ENCODE peak calls at places on chromosomes 1 and 21, in four cellular contexts. W is GM23248, P is SK-N-SH, R is Karpas-422. N is an unnamed sample. For H3K4me1, the result is how much of the 10 kb centered on the place peaks cover.

GRCh38 chr1:23417570-23417969 is 7.0 kb downstream of the TCEA3 start:
- DNase-seq in W (peak), P (peak), R (no peak), N (no peak)

GRCh38 chr1:55214214-55214902 is 806 bp downstream of the USP24 start:
- DNase-seq in W (peak), P (peak), R (peak), N (peak)

GRCh38 chr1:12158362-12159092 is 8.3 kb upstream of the TNFRSF1B start:
- DNase-seq in W (no peak), P (no peak), R (no peak), N (no peak)

GRCh38 chr1:182484531-182485257 is 34.7 kb downstream of the RGSL1 start:
- DNase-seq in W (no peak), P (peak), R (peak), N (peak)

GRCh38 chr1:201593200-201593828 is 54.4 kb downstream of the NAV1 start:
- DNase-seq in W (peak), P (peak), R (no peak), N (no peak)

GRCh38 chr1:53656062-53656915 is 82.7 kb downstream of the GLIS1 start:
- DNase-seq in W (peak), P (peak), R (no peak), N (no peak)

GRCh38 chr1:230901711-230902110 is 33.4 kb upstream of the C1orf198 start:
- DNase-seq in W (no peak), P (no peak), R (no peak), N (no peak)

GRCh38 chr1:61343623-61344257 is 261.4 kb downstream of the NFIA start:
- DNase-seq in W (no peak), P (no peak), R (no peak), N (no peak)

GRCh38 chr1:204169871-204170270 is 3.7 kb upstream of the REN start:
- DNase-seq in W (no peak), P (no peak), R (no peak), N (peak)

GRCh38 chr21:17451364-17451869 is 61.4 kb upstream of the CXADR start:
- DNase-seq in W (peak), P (no peak), R (no peak), N (no peak)

GRCh38 chr1:154418898-154419619 is 13.9 kb downstream of the IL6R start:
- DNase-seq in W (no peak), P (no peak), R (no peak), N (no peak)

GRCh38 chr1:53327183-53327941 is 508 bp downstream of the LRP8 start:
- DNase-seq in W (peak), P (peak), R (peak), N (peak)

GRCh38 chr21:31248598-31248997 is 95.5 kb downstream of the TIAM1 start:
- DNase-seq in W (peak), P (no peak), R (no peak), N (no peak)

GRCh38 chr1:67053535-67053784 is 488 bp downstream of the SLC35D1 start:
- DNase-seq in W (peak), P (peak), R (peak), N (no peak)

GRCh38 chr1:21234779-21235178 is 55.5 kb downstream of the ECE1 start:
- DNase-seq in W (peak), P (no peak), R (no peak), N (no peak)

GRCh38 chr1:234969011-234969441 is 159.6 kb downstream of the TOMM20 start:
- DNase-seq in W (no peak), P (no peak), R (no peak), N (no peak)

GRCh38 chr1:221698579-221699349 is 43.1 kb downstream of the DUSP10 start:
- DNase-seq in W (no peak), P (no peak), R (no peak), N (no peak)

GRCh38 chr1:23634840-23635642 is 56.6 kb upstream of the RPL11 start:
- DNase-seq in W (peak), P (peak), R (peak), N (peak)

GRCh38 chr1:21921100-21921875 is 15.8 kb downstream of the HSPG2 start:
- DNase-seq in W (no peak), P (no peak), R (no peak), N (no peak)

GRCh38 chr1:233730809-233731208 is 116.9 kb downstream of the KCNK1 start:
- DNase-seq in W (no peak), P (no peak), R (no peak), N (no peak)

GRCh38 chr1:56409112-56409691 is 170.2 kb downstream of the PLPP3 start:
- DNase-seq in W (no peak), P (no peak), R (peak), N (peak)

GRCh38 chr21:41664881-41665765 is 101.7 kb downstream of the RIPK4 start:
- DNase-seq in W (peak), P (no peak), R (no peak), N (no peak)

GRCh38 chr1:233393084-233393840 is 65.7 kb downstream of the MAP3K21 start:
- DNase-seq in W (no peak), P (no peak), R (no peak), N (no peak)

GRCh38 chr1:209389258-209389657 is 194.3 kb upstream of the CAMK1G start:
- DNase-seq in W (peak), P (no peak), R (no peak), N (no peak)

GRCh38 chr1:58627221-58627620 is 50.2 kb upstream of the TACSTD2 start:
- DNase-seq in W (peak), P (no peak), R (no peak), N (no peak)

GRCh38 chr1:181077576-181078242 is 10.8 kb upstream of the IER5 start:
- DNase-seq in W (no peak), P (no peak), R (peak), N (no peak)

GRCh38 chr1:212915245-212916091 is 34.9 kb upstream of the VASH2 start:
- DNase-seq in W (peak), P (peak), R (peak), N (peak)

GRCh38 chr1:209937996-209938959 is at the start of gene SYT14:
- DNase-seq in W (peak), P (peak), R (no peak), N (no peak)

GRCh38 chr1:40404670-40405462 is 31.3 kb downstream of the SMAP2 start:
- DNase-seq in W (peak), P (peak), R (peak), N (peak)

GRCh38 chr1:156310962-156311361 is 11.9 kb upstream of the VHLL start:
- DNase-seq in W (peak), P (no peak), R (no peak), N (no peak)

GRCh38 chr1:151371340-151371739 is 1.2 kb downstream of the SELENBP1 start:
- DNase-seq in W (peak), P (no peak), R (no peak), N (no peak)

GRCh38 chr1:208834346-208835081 is 590.3 kb upstream of the PLXNA2 start:
- DNase-seq in W (peak), P (no peak), R (no peak), N (no peak)

GRCh38 chr1:89260042-89260441 is 12.6 kb downstream of the GBP5 start:
- DNase-seq in W (no peak), P (no peak), R (no peak), N (no peak)

GRCh38 chr1:43143441-43143888 is 28.6 kb downstream of the EBNA1BP2 start:
- DNase-seq in W (peak), P (no peak), R (peak), N (peak)

DNA sequence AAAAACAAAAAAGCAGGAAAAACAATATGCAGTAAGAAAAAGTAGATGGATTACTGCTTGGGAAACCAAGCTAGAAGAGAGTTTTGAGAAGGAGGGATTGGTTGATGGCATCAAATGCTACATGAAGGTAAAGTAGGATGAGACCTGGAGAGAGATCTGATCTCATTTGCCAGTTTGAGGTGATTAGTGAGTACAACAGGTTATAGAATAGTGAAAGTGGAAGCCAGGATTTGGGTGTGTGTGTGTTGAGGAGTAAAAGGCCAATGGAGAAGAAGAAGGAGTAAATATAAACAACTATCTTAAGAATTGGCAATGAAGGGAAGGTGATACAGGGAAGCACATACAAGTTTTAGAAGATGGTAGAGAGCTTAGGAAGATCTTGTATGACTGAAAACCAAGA is 76.7 kb downstream of the DISP1 start:
- DNase-seq in W (no peak), P (no peak), R (no peak), N (no peak)
- H2AFZ ChIP-seq in W (peak), P (no peak), R (no peak), N (no peak)

DNA sequence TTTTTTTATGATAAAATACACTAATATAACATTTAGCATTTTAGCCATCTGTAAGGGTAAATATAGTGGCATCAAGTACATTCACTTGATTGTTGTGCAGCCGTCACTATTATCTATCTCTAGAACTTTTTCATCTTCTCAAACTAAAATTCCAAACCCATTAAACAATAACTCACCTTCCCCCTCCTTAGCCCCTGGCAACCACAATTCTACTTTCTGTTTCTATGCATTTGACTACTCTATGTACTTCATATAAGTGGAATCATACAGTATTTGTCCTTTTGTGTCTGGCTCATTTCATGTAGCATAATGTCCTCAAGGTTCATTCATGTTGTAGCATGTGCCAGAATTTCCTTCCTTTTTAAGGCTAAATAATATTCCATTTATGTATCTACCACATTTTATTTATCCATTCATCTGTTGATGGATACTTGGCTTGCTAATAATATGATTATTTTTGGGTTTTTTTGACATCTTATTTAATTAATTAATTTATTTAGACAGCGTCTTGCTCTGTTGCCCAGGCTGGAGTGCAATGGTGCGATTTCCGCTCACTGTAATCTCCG is 69.6 kb upstream of the MACF1 start:
- DNase-seq in W (no peak), P (no peak), R (no peak), N (no peak)
- H3K4me1 ChIP-seq in W (under half), P (under half), R (under half), N (under half)

GRCh38 chr1:30706528-30706927 is 16.9 kb downstream of the MATN1 start:
- DNase-seq in W (peak), P (no peak), R (no peak), N (no peak)
- H2AFZ ChIP-seq in W (no peak), P (no peak), R (no peak), N (no peak)

DNA sequence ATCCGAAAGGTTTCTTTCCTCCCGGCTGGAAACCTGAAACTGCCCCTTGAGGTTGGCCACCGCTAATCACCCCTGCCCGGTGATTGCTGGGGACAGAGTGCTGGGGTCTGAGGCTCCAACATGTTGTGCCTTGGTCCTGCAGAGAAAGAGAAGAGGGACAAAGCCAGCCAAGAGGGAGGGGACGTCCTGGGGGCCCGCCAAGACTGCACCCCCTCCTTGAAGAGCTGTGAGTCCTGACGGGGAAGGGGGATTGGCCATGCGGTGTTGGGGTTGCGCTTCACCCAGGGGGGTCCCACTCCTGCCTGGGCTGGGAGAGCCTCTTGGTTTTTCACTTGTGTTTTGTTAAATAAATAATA is 19.5 kb downstream of the LDLRAP1 start:
- DNase-seq in W (no peak), P (no peak), R (no peak), N (no peak)
- H3K4me1 ChIP-seq in W (under half), P (under half), R (under half), N (half or more)